ENCODE peak calls at places on chromosomes 5 and 9, in six cellular contexts. R is CD8-positive, alpha-beta T cell; Z is cardiac fibroblast; S is spleen; N is AG10803; W is GM12865. H is an unnamed sample.

GRCh38 chr5:133910596-133910995 is 57.8 kb downstream of the C5orf15 start:
- DNase-seq in N (no peak), R (no peak), S (no peak), Z (no peak), W (no peak), H (peak; percentile 27)

GRCh38 chr9:116368680-116369079 is 215.1 kb downstream of the PAPPA start:
- DNase-seq in N (no peak), R (no peak), W (no peak), Z (no peak), S (no peak), H (no peak)

GRCh38 chr5:115423541-115423940 is 121.0 kb downstream of the FEM1C start:
- DNase-seq in Z (peak; percentile 55), S (no peak), R (no peak), W (no peak), N (no peak), H (peak; percentile 81)

GRCh38 chr9:88653926-88654325 is 118.9 kb downstream of the NXNL2 start:
- DNase-seq in Z (peak; percentile 42), W (no peak), N (peak; percentile 75), R (no peak), S (no peak), H (no peak)

GRCh38 chr5:72246239-72246580 is 73.8 kb downstream of the MRPS27 start:
- DNase-seq in Z (no peak), N (no peak), S (no peak), W (peak; percentile 35), R (no peak), H (no peak)

GRCh38 chr5:9329125-9329524 is 216.8 kb downstream of the SEMA5A start:
- DNase-seq in S (no peak), R (no peak), Z (no peak), W (no peak), N (no peak), H (no peak)

GRCh38 chr9:89605181-89606048 is 603 bp downstream of the GADD45G start:
- DNase-seq in S (peak; percentile 92), R (peak; percentile 27), N (no peak), Z (peak; percentile 39), W (no peak), H (peak; percentile 69)

GRCh38 chr5:34656001-34656699 is at the start of gene RAI14:
- DNase-seq in Z (peak; percentile 94), N (peak; percentile 88), R (peak; percentile 6), S (peak; percentile 88), W (peak; percentile 59), H (peak; percentile 79)

GRCh38 chr9:15136646-15137045 is 170.4 kb downstream of the TTC39B start:
- DNase-seq in W (peak; percentile 18), R (no peak), Z (no peak), N (no peak), S (no peak), H (no peak)

GRCh38 chr9:104143554-104143919 is 49.4 kb downstream of the SMC2 start:
- DNase-seq in S (no peak), Z (no peak), N (no peak), R (no peak), W (no peak), H (no peak)

GRCh38 chr5:61350535-61350934 is 18.5 kb downstream of the ZSWIM6 start:
- DNase-seq in W (no peak), R (no peak), Z (no peak), N (no peak), S (no peak), H (no peak)

GRCh38 chr5:95993261-95993660 is 31.6 kb upstream of the ELL2 start:
- DNase-seq in Z (peak; percentile 33), W (no peak), S (no peak), N (no peak), R (no peak), H (no peak)

GRCh38 chr5:57317341-57317740 is 143.5 kb downstream of the GPBP1 start:
- DNase-seq in Z (no peak), S (no peak), W (no peak), R (no peak), N (no peak), H (no peak)

GRCh38 chr9:30116673-30117217 is 2267.7 kb upstream of the ACO1 start:
- DNase-seq in W (no peak), Z (no peak), R (no peak), S (no peak), N (no peak), H (no peak)

GRCh38 chr9:116391306-116391900 is 237.8 kb downstream of the PAPPA start:
- DNase-seq in R (no peak), Z (peak; percentile 50), N (peak; percentile 81), S (no peak), W (no peak), H (no peak)

GRCh38 chr5:79143684-79144379 is 32.2 kb downstream of the BHMT start:
- DNase-seq in W (no peak), Z (no peak), S (no peak), R (no peak), N (peak; percentile 25), H (no peak)

GRCh38 chr5:124257048-124257447 is 489.4 kb downstream of the ZNF608 start:
- DNase-seq in W (no peak), Z (no peak), R (no peak), N (no peak), S (no peak), H (no peak)

GRCh38 chr5:168047669-168048111 is 243.8 kb upstream of the WWC1 start:
- DNase-seq in R (no peak), Z (peak; percentile 51), W (no peak), S (no peak), N (no peak), H (peak; percentile 73)

GRCh38 chr9:34500623-34501267 is 22.0 kb downstream of the ENHO start:
- DNase-seq in Z (peak; percentile 47), W (peak; percentile 70), R (peak; percentile 65), N (peak; percentile 17), S (no peak), H (peak; percentile 48)

GRCh38 chr9:130039504-130040147 is 3.4 kb downstream of the FNBP1 start:
- DNase-seq in S (no peak), R (no peak), W (peak; percentile 90), Z (no peak), N (no peak), H (no peak)

GRCh38 chr5:59798862-59799667 is 94.5 kb downstream of the PDE4D start:
- DNase-seq in W (peak; percentile 72), Z (peak; percentile 31), S (no peak), R (no peak), N (peak; percentile 29), H (no peak)

GRCh38 chr5:74503-75109 is 17.4 kb upstream of the PLEKHG4B start:
- DNase-seq in S (no peak), R (no peak), N (no peak), W (no peak), Z (no peak), H (no peak)

GRCh38 chr5:88702328-88702727 is 180.7 kb downstream of the MEF2C start:
- DNase-seq in W (no peak), Z (no peak), N (no peak), R (no peak), S (no peak), H (no peak)

GRCh38 chr5:123088031-123088805 is 823 bp upstream of the PRDM6 start:
- DNase-seq in S (no peak), R (no peak), Z (no peak), N (no peak), W (no peak), H (no peak)

DNA sequence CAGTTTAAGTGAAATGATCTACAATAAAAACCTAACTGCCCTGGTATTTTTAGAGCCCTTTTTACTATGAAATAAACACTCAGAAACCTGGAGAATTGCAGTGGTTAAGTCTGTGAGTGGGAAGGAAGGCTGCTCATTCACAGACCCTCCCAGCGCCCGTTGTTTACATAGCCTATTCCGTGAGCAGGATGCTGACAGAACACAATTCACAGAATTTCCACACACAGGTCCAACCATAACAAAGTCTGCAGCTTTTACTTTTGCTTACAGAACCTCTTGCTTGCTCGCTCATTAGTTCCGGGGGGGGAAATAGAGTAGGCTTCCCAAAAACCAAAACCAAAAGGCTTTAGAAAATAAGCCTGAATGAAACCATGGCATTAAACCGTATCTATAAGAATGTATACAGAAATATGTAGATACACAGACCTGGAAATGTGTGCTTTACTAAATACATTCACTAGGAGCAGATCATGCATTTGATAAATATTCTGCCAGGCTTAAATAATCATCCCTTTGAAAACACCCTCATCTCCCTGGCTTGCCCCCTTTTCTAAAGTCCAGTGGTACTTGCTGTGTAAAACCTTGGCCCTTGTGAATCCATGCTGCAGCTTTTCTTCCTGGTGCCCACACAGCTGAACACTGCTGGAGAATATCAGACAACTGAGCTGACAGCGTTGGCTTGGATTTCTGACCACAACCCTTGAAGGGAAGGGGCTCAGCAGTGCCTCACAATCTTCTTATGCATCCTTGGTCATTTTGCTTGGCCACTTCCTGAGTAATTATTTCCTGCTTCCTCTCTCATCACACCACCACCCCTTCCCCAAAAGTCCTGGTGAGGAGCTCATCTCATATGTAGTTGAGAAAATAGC is 128.0 kb downstream of the FANCC start:
- DNase-seq in S (no peak), Z (peak; percentile 88), R (no peak), W (no peak), N (no peak), H (peak; percentile 23)
- H3K4me3 ChIP-seq in S (no peak overlapping the region), Z (peak overlapping the region; percentile 5), R (no peak overlapping the region), W (no peak overlapping the region), N (no peak overlapping the region), H (peak overlapping the region; percentile 26)

GRCh38 chr5:177371705-177372533 is 12.3 kb upstream of the SLC34A1 start:
- DNase-seq in S (peak; percentile 87), Z (no peak), W (no peak), R (no peak), N (no peak), H (no peak)
- H3K4me3 ChIP-seq in S (peak overlapping the region; percentile 26), Z (no peak overlapping the region), W (no peak overlapping the region), R (peak overlapping the region; percentile 34), N (no peak overlapping the region), H (peak overlapping the region; percentile 61)

GRCh38 chr5:141697586-141697985 is 15.6 kb upstream of the ARAP3 start:
- DNase-seq in Z (no peak), R (no peak), W (no peak), S (no peak), N (no peak), H (no peak)
- H3K4me3 ChIP-seq in Z (no peak overlapping the region), R (no peak overlapping the region), W (no peak overlapping the region), S (no peak overlapping the region), N (no peak overlapping the region), H (no peak overlapping the region)

GRCh38 chr9:122372856-122373845 is 2.3 kb downstream of the PTGS1 start:
- DNase-seq in Z (no peak), N (no peak), W (no peak), S (peak; percentile 67), R (no peak), H (no peak)
- H3K4me3 ChIP-seq in Z (peak overlapping the region; percentile 94), N (no peak overlapping the region), W (no peak overlapping the region), S (no peak overlapping the region), R (no peak overlapping the region), H (no peak overlapping the region)

H was measured in left ventricle myocardium inferior.